ENCODE peak calls at places on chromosome 20, in eight cellular contexts. J is fibroblast of the conjunctiva; A is HCT116; R is H9; X is caudate nucleus; V is psoas muscle; H is NCI-H1105; K is stimulated activated CD4-positive, alpha-beta T cell treated with anti-CD3 and anti-CD28 coated beads, TNF-alpha, amount 100 ng/mL, for 4 hours. Q is an unnamed sample.

GRCh38 chr20:39775110-39775509 is 813.0 kb downstream of the DHX35 start:
- DNase-seq in X (no peak), R (no peak), H (no peak), J (peak), A (no peak), V (peak), K (no peak), Q (no peak)

GRCh38 chr20:8912731-8913130 is 156.2 kb upstream of the PLCB4 start:
- DNase-seq in A (no peak), K (no peak), J (no peak), X (no peak), V (no peak), H (no peak), R (no peak), Q (no peak)

GRCh38 chr20:25290646-25291431 is 43.0 kb downstream of the PYGB start:
- DNase-seq in X (no peak), J (no peak), K (no peak), H (no peak), V (peak), A (no peak), R (no peak), Q (no peak)

GRCh38 chr20:58991720-58992119 is 10.7 kb downstream of the NELFCD start:
- DNase-seq in X (no peak), R (no peak), H (no peak), K (no peak), A (no peak), V (no peak), J (no peak), Q (no peak)

GRCh38 chr20:35776513-35777101 is 4.8 kb downstream of the PHF20 start:
- DNase-seq in V (peak), A (no peak), H (peak), J (no peak), R (no peak), X (no peak), K (no peak), Q (no peak)

GRCh38 chr20:62985089-62985778 is 21.5 kb downstream of the BHLHE23 start:
- DNase-seq in V (no peak), R (no peak), X (no peak), K (no peak), A (no peak), H (peak), J (no peak), Q (no peak)

GRCh38 chr20:57496592-57496991 is 28.3 kb downstream of the CTCFL start:
- DNase-seq in K (no peak), H (no peak), A (no peak), V (no peak), J (no peak), X (no peak), R (no peak), Q (no peak)

GRCh38 chr20:51864967-51865366 is 62.6 kb upstream of the SALL4 start:
- DNase-seq in H (no peak), R (peak), V (no peak), J (no peak), A (no peak), K (no peak), X (no peak), Q (no peak)

GRCh38 chr20:32456869-32457421 is 98.8 kb downstream of the ASXL1 start:
- DNase-seq in K (no peak), R (peak), A (no peak), J (no peak), X (no peak), H (no peak), V (peak), Q (peak)

GRCh38 chr20:19460386-19460785 is 247.9 kb downstream of the SLC24A3 start:
- DNase-seq in J (peak), V (no peak), X (no peak), A (no peak), R (no peak), H (no peak), K (no peak), Q (no peak)

GRCh38 chr20:841568-842546 is 8.3 kb downstream of the FAM110A start:
- DNase-seq in X (no peak), A (no peak), K (no peak), J (no peak), V (no peak), H (no peak), R (peak), Q (peak)

GRCh38 chr20:24634855-24635254 is 165.4 kb downstream of the SYNDIG1 start:
- DNase-seq in K (no peak), R (peak), J (peak), V (no peak), X (peak), H (no peak), A (peak), Q (peak)

GRCh38 chr20:18808712-18809111 is 4.9 kb upstream of the SCP2D1 start:
- DNase-seq in J (no peak), X (no peak), H (no peak), R (no peak), V (no peak), A (no peak), K (no peak), Q (no peak)

GRCh38 chr20:5168582-5169396 is 42.0 kb downstream of the CDS2 start:
- DNase-seq in X (no peak), R (peak), A (no peak), K (no peak), H (no peak), J (no peak), V (no peak), Q (peak)

GRCh38 chr20:50929299-50930138 is 1.7 kb downstream of the ADNP start:
- DNase-seq in K (peak), J (peak), R (peak), V (peak), H (peak), X (peak), A (peak), Q (peak)

GRCh38 chr20:37526238-37526838 is 1.3 kb downstream of the BLCAP start:
- DNase-seq in A (no peak), H (no peak), X (no peak), R (peak), K (no peak), J (no peak), V (no peak), Q (no peak)

GRCh38 chr20:35984382-35984781 is 16.0 kb downstream of the CNBD2 start:
- DNase-seq in K (no peak), H (no peak), R (no peak), V (no peak), X (no peak), J (no peak), A (no peak), Q (no peak)

GRCh38 chr20:39291301-39291700 is 329.2 kb downstream of the DHX35 start:
- DNase-seq in H (no peak), K (no peak), A (no peak), J (no peak), X (no peak), V (no peak), R (no peak), Q (no peak)

GRCh38 chr20:17315491-17316231 is 88.8 kb downstream of the PCSK2 start:
- DNase-seq in K (no peak), V (no peak), J (no peak), H (no peak), R (peak), A (no peak), X (no peak), Q (no peak)

GRCh38 chr20:31602779-31603441 is 2.2 kb upstream of the ID1 start:
- DNase-seq in X (no peak), J (no peak), A (peak), R (no peak), V (no peak), K (no peak), H (no peak), Q (no peak)

GRCh38 chr20:64205611-64206026 is 41.4 kb downstream of the MYT1 start:
- DNase-seq in R (no peak), V (no peak), J (no peak), K (no peak), H (no peak), A (no peak), X (peak), Q (no peak)

GRCh38 chr20:12410783-12411182 is 493.1 kb downstream of the BTBD3 start:
- DNase-seq in X (no peak), R (no peak), H (no peak), K (no peak), V (no peak), J (no peak), A (no peak), Q (no peak)

GRCh38 chr20:11101243-11101642 is 427.4 kb upstream of the JAG1 start:
- DNase-seq in X (no peak), R (no peak), J (no peak), A (no peak), V (no peak), H (no peak), K (no peak), Q (no peak)

GRCh38 chr20:53847118-53847842 is 223.1 kb downstream of the BCAS1 start:
- DNase-seq in J (no peak), R (no peak), X (no peak), A (no peak), H (no peak), V (no peak), K (no peak), Q (no peak)

GRCh38 chr20:25984933-25985332 is 288.3 kb upstream of the ZNF337 start:
- DNase-seq in H (no peak), J (peak), V (peak), R (no peak), K (peak), X (peak), A (no peak), Q (peak)

GRCh38 chr20:58141971-58142842 is 86.2 kb downstream of the ANKRD60 start:
- DNase-seq in V (no peak), H (no peak), A (no peak), X (no peak), R (peak), J (no peak), K (no peak), Q (no peak)

GRCh38 chr20:957544-957943 is 41.4 kb upstream of the ANGPT4 start:
- DNase-seq in X (no peak), A (no peak), K (no peak), J (no peak), H (no peak), V (peak), R (no peak), Q (no peak)

GRCh38 chr20:8865636-8866035 is 203.3 kb upstream of the PLCB4 start:
- DNase-seq in V (no peak), X (no peak), K (no peak), R (no peak), H (no peak), J (no peak), A (no peak), Q (no peak)

GRCh38 chr20:13717631-13718044 is 67.1 kb downstream of the ESF1 start:
- DNase-seq in H (no peak), R (no peak), V (no peak), J (no peak), A (no peak), K (no peak), X (no peak), Q (no peak)

GRCh38 chr20:24979036-24979960 is 13.3 kb downstream of the APMAP start:
- DNase-seq in H (no peak), J (no peak), V (no peak), R (peak), A (no peak), K (no peak), X (no peak), Q (no peak)

GRCh38 chr20:31806564-31807355 is 12.4 kb upstream of the MYLK2 start:
- DNase-seq in H (no peak), R (no peak), V (peak), X (no peak), J (no peak), A (no peak), K (no peak), Q (no peak)

GRCh38 chr20:21640556-21640955 is 64.9 kb upstream of the PAX1 start:
- DNase-seq in V (no peak), A (peak), H (peak), K (no peak), R (peak), J (no peak), X (no peak), Q (peak)

GRCh38 chr20:667351-668034 is 8.1 kb downstream of the SCRT2 start:
- DNase-seq in V (peak), X (peak), K (peak), A (no peak), R (peak), J (no peak), H (no peak), Q (peak)

GRCh38 chr20:35005463-35005961 is 49.8 kb downstream of the MYH7B start:
- DNase-seq in H (no peak), R (no peak), A (no peak), K (no peak), J (no peak), V (peak), X (no peak), Q (no peak)

GRCh38 chr20:4721719-4722118 is at the start of gene PRND:
- DNase-seq in A (no peak), J (no peak), K (no peak), R (no peak), H (no peak), V (no peak), X (no peak), Q (no peak)

GRCh38 chr20:21102252-21102609 is 3.9 kb downstream of the LINC00237 start:
- DNase-seq in R (peak), K (no peak), H (no peak), J (no peak), V (no peak), A (no peak), X (no peak), Q (no peak)

GRCh38 chr20:46458891-46459750 is 52.7 kb upstream of the ELMO2 start:
- DNase-seq in H (peak), K (no peak), X (peak), R (peak), V (peak), J (no peak), A (no peak), Q (peak)

GRCh38 chr20:25437153-25437581 is 29.7 kb downstream of the GINS1 start:
- DNase-seq in K (no peak), R (no peak), V (no peak), A (no peak), H (no peak), X (no peak), J (no peak), Q (no peak)

GRCh38 chr20:17680836-17681740 is 954 bp downstream of the RRBP1 start:
- DNase-seq in V (peak), H (peak), A (no peak), X (peak), J (peak), K (peak), R (peak), Q (peak)